ENCODE peak calls at places on chromosomes 7 and 10, in five cellular contexts. X is activated naive CD4-positive, alpha-beta T cell treated with Interleukin-2 at 50 U/mL for 16 hours; Q is nephron progenitor cell; O is NCI-H1105; P is AG04450. C is an unnamed sample.

GRCh38 chr10:102673961-102674511 is 29.8 kb downstream of the TRIM8 start:
- DNase-seq in Q (peak), P (no peak), O (peak), X (peak), C (peak)

GRCh38 chr7:133434246-133434865 is 181.5 kb downstream of the EXOC4 start:
- DNase-seq in P (no peak), Q (no peak), O (no peak), X (no peak), C (no peak)

GRCh38 chr10:94293344-94293743 is 69.4 kb downstream of the NOC3L start:
- DNase-seq in O (no peak), X (no peak), P (no peak), Q (no peak), C (no peak)

GRCh38 chr7:92576296-92576695 is 13.9 kb downstream of the FAM133B start:
- DNase-seq in X (no peak), O (no peak), P (no peak), Q (no peak), C (no peak)

GRCh38 chr10:114266521-114266920 is 27.5 kb downstream of the VWA2 start:
- DNase-seq in P (no peak), O (peak), X (no peak), Q (no peak), C (no peak)

GRCh38 chr10:34031410-34031809 is 696.9 kb upstream of the NRP1 start:
- DNase-seq in P (no peak), Q (no peak), O (no peak), X (no peak), C (peak)

GRCh38 chr7:12030116-12030515 is 181.0 kb upstream of the TMEM106B start:
- DNase-seq in P (peak), O (no peak), Q (no peak), X (no peak), C (peak)

GRCh38 chr7:151590071-151590800 is 70.5 kb upstream of the RHEB start:
- DNase-seq in X (no peak), Q (no peak), P (no peak), O (no peak), C (no peak)

GRCh38 chr7:69211739-69212138 is 386.5 kb upstream of the AUTS2 start:
- DNase-seq in P (no peak), Q (no peak), X (no peak), O (no peak), C (no peak)

GRCh38 chr7:30771859-30772429 is 727 bp downstream of the MINDY4 start:
- DNase-seq in X (no peak), Q (no peak), O (no peak), P (no peak), C (no peak)

GRCh38 chr10:129964611-129965417 is 740 bp upstream of the EBF3 start:
- DNase-seq in O (no peak), P (no peak), X (no peak), Q (peak), C (no peak)

GRCh38 chr10:102738692-102739121 is 5.0 kb upstream of the WBP1L start:
- DNase-seq in O (no peak), X (no peak), Q (no peak), P (no peak), C (no peak)

GRCh38 chr10:73589538-73590126 is 1.5 kb downstream of the USP54 start:
- DNase-seq in O (no peak), Q (no peak), P (no peak), X (no peak), C (no peak)

GRCh38 chr10:89029785-89030437 is 39.3 kb downstream of the FAS start:
- DNase-seq in O (peak), Q (peak), P (peak), X (peak), C (peak)

GRCh38 chr7:47501406-47501805 is 80.5 kb downstream of the TNS3 start:
- DNase-seq in P (peak), Q (peak), X (no peak), O (no peak), C (peak)

GRCh38 chr10:71817831-71818268 is 33.2 kb downstream of the PSAP start:
- DNase-seq in Q (no peak), O (no peak), X (no peak), P (no peak), C (no peak)

GRCh38 chr7:98174334-98175259 is 36.6 kb upstream of the BHLHA15 start:
- DNase-seq in P (no peak), X (no peak), O (no peak), Q (no peak), C (no peak)

GRCh38 chr7:151838861-151839381 is 38.0 kb downstream of the PRKAG2 start:
- DNase-seq in O (no peak), Q (no peak), X (peak), P (no peak), C (no peak)

GRCh38 chr7:102069913-102070629 is 216.6 kb upstream of the SH2B2 start:
- DNase-seq in O (no peak), P (no peak), X (no peak), Q (no peak), C (no peak)

GRCh38 chr10:124359336-124359832 is 59.3 kb downstream of the OAT start:
- DNase-seq in Q (no peak), O (no peak), X (no peak), P (no peak), C (no peak)

GRCh38 chr10:62861507-62861906 is 45.3 kb upstream of the EGR2 start:
- DNase-seq in O (no peak), Q (no peak), X (no peak), P (no peak), C (no peak)

GRCh38 chr10:102504179-102504975 is 605 bp downstream of the SUFU start:
- DNase-seq in O (no peak), P (no peak), Q (peak), X (peak), C (no peak)

GRCh38 chr10:29176845-29177244 is 112.0 kb upstream of the LYZL1 start:
- DNase-seq in Q (no peak), O (no peak), P (no peak), X (no peak), C (no peak)

GRCh38 chr7:39453743-39454355 is 112.4 kb upstream of the YAE1 start:
- DNase-seq in Q (peak), X (peak), P (peak), O (peak), C (peak)

GRCh38 chr10:3081383-3081981 is 14.1 kb downstream of the PFKP start:
- DNase-seq in O (no peak), Q (no peak), P (no peak), X (no peak), C (no peak)

GRCh38 chr10:112226439-112227248 is 43.1 kb upstream of the GPAM start:
- DNase-seq in P (no peak), Q (no peak), X (no peak), O (no peak), C (no peak)

GRCh38 chr7:54664235-54665228 is 94.5 kb downstream of the SEC61G start:
- DNase-seq in Q (peak), X (no peak), P (no peak), O (peak), C (no peak)

GRCh38 chr10:79491171-79491835 is 21.0 kb upstream of the EIF5AL1 start:
- DNase-seq in P (no peak), X (no peak), Q (no peak), O (no peak), C (no peak)

GRCh38 chr7:1940402-1940786 is 270.3 kb downstream of the ELFN1 start:
- DNase-seq in Q (no peak), O (no peak), P (no peak), X (peak), C (no peak)

GRCh38 chr7:51592822-51593221 is 276.2 kb upstream of the COBL start:
- DNase-seq in X (no peak), P (no peak), Q (no peak), O (no peak), C (no peak)

C was measured in skeletal muscle cell.